ENCODE peak calls at places on chromosomes 5 and 9, in eight cellular contexts. P, Y, A, Z, B, X, D and M are unnamed samples. For H3K27me3, the result is how much of the 10 kb centered on the place peaks cover.

GRCh38 chr5:171251519-171251918 is 57.5 kb upstream of the TLX3 start:
- DNase-seq in P (no peak), Y (no peak), A (no peak), Z (no peak), B (no peak), X (no peak), D (no peak), M (peak)

GRCh38 chr9:77016111-77016525 is 3.3 kb upstream of the FOXB2 start:
- DNase-seq in P (no peak), Y (no peak), A (no peak), Z (peak), B (no peak), X (no peak), D (no peak), M (peak)

GRCh38 chr9:19049872-19050636 is 827 bp downstream of the RRAGA start:
- DNase-seq in P (no peak), Y (peak), A (no peak), Z (peak), B (peak), X (no peak), D (no peak), M (no peak)

GRCh38 chr5:109694451-109694891 is 4.7 kb downstream of the MAN2A1 start:
- DNase-seq in P (no peak), Y (peak), A (no peak), Z (no peak), B (peak), X (no peak), D (no peak), M (no peak)

GRCh38 chr5:116573617-116574431 is 799 bp downstream of the SEMA6A start:
- DNase-seq in P (no peak), Y (no peak), A (no peak), Z (peak), B (peak), X (no peak), D (no peak), M (no peak)

GRCh38 chr9:70470050-70471015 is 55.9 kb upstream of the KLF9 start:
- DNase-seq in P (no peak), Y (no peak), A (no peak), Z (peak), B (peak), X (no peak), D (no peak), M (no peak)

GRCh38 chr9:32348289-32348688 is 36.2 kb upstream of the ACO1 start:
- DNase-seq in P (no peak), Y (peak), A (no peak), Z (no peak), B (no peak), X (no peak), D (no peak), M (no peak)

GRCh38 chr9:69130456-69131441 is 43.3 kb upstream of the TJP2 start:
- DNase-seq in P (no peak), Y (peak), A (no peak), Z (peak), B (peak), X (no peak), D (no peak), M (no peak)

GRCh38 chr5:61620660-61621650 is 288.9 kb downstream of the ZSWIM6 start:
- DNase-seq in P (no peak), Y (no peak), A (no peak), Z (no peak), B (no peak), X (no peak), D (no peak), M (no peak)

GRCh38 chr5:144469106-144469505 is 298.4 kb downstream of the KCTD16 start:
- DNase-seq in P (no peak), Y (peak), A (no peak), Z (no peak), B (peak), X (no peak), D (no peak), M (no peak)

GRCh38 chr9:135076876-135077430 is 10.5 kb upstream of the OLFM1 start:
- DNase-seq in P (no peak), Y (no peak), A (no peak), Z (no peak), B (no peak), X (no peak), D (no peak), M (peak)

GRCh38 chr5:179795863-179796833 is 2.4 kb downstream of the LTC4S start:
- DNase-seq in P (no peak), Y (peak), A (peak), Z (peak), B (peak), X (peak), D (peak), M (peak)

GRCh38 chr9:4010309-4010708 is 289.6 kb downstream of the GLIS3 start:
- DNase-seq in P (no peak), Y (no peak), A (no peak), Z (no peak), B (no peak), X (no peak), D (no peak), M (no peak)

GRCh38 chr9:4011062-4011461 is 288.8 kb downstream of the GLIS3 start:
- DNase-seq in P (no peak), Y (no peak), A (no peak), Z (no peak), B (no peak), X (no peak), D (no peak), M (no peak)

GRCh38 chr9:4012446-4012845 is 287.4 kb downstream of the GLIS3 start:
- DNase-seq in P (no peak), Y (peak), A (no peak), Z (no peak), B (no peak), X (no peak), D (no peak), M (no peak)

GRCh38 chr9:4005896-4006295 is 294.0 kb downstream of the GLIS3 start:
- DNase-seq in P (no peak), Y (no peak), A (no peak), Z (no peak), B (no peak), X (no peak), D (no peak), M (no peak)

GRCh38 chr9:4009006-4009511 is 290.8 kb downstream of the GLIS3 start:
- DNase-seq in P (no peak), Y (peak), A (no peak), Z (no peak), B (peak), X (no peak), D (no peak), M (peak)
- H3K27ac ChIP-seq in P (no peak), Y (no peak), A (no peak), Z (no peak), B (no peak), X (no peak), D (no peak), M (no peak)

GRCh38 chr5:99973779-99974178 is 561.4 kb upstream of the FAM174A start:
- DNase-seq in P (no peak), Y (no peak), A (no peak), Z (no peak), B (no peak), X (no peak), D (no peak), M (no peak)
- H3K27me3 ChIP-seq in P (under half), Y (under half), A (under half), Z (under half), B (under half), X (under half), D (under half), M (under half)

GRCh38 chr5:96297867-96298266 is 135.2 kb downstream of the PCSK1 start:
- DNase-seq in P (peak), Y (peak), A (no peak), Z (no peak), B (peak), X (no peak), D (no peak), M (no peak)

GRCh38 chr5:96300986-96301385 is 132.1 kb downstream of the PCSK1 start:
- DNase-seq in P (no peak), Y (no peak), A (no peak), Z (no peak), B (no peak), X (no peak), D (no peak), M (no peak)

GRCh38 chr5:96297290-96297689 is 135.8 kb downstream of the PCSK1 start:
- DNase-seq in P (peak), Y (peak), A (no peak), Z (peak), B (peak), X (no peak), D (no peak), M (no peak)

GRCh38 chr5:96302174-96302738 is 130.8 kb downstream of the PCSK1 start:
- DNase-seq in P (no peak), Y (no peak), A (no peak), Z (no peak), B (no peak), X (no peak), D (no peak), M (no peak)
- H3K27ac ChIP-seq in P (no peak), Y (no peak), A (no peak), Z (no peak), B (no peak), X (no peak), D (no peak), M (no peak)

GRCh38 chr5:73299665-73300435 is 126.9 kb downstream of the TMEM174 start:
- DNase-seq in P (no peak), Y (no peak), A (no peak), Z (no peak), B (no peak), X (no peak), D (no peak), M (no peak)
- H3K27me3 ChIP-seq in P (under half), Y (half or more), A (half or more), Z (half or more), B (under half), X (half or more), D (half or more), M (half or more)

GRCh38 chr5:68242743-68243142 is 27.2 kb downstream of the PIK3R1 start:
- DNase-seq in P (no peak), Y (peak), A (no peak), Z (no peak), B (no peak), X (no peak), D (no peak), M (no peak)

GRCh38 chr5:68243251-68243650 is 27.7 kb downstream of the PIK3R1 start:
- DNase-seq in P (no peak), Y (no peak), A (no peak), Z (no peak), B (no peak), X (no peak), D (no peak), M (no peak)

GRCh38 chr5:68239485-68239884 is 23.9 kb downstream of the PIK3R1 start:
- DNase-seq in P (no peak), Y (peak), A (peak), Z (no peak), B (peak), X (peak), D (peak), M (no peak)

GRCh38 chr5:68240196-68240595 is 24.6 kb downstream of the PIK3R1 start:
- DNase-seq in P (no peak), Y (no peak), A (no peak), Z (no peak), B (no peak), X (no peak), D (no peak), M (no peak)

GRCh38 chr5:68240771-68241170 is 25.2 kb downstream of the PIK3R1 start:
- DNase-seq in P (no peak), Y (no peak), A (no peak), Z (no peak), B (peak), X (no peak), D (no peak), M (no peak)
- H3K27ac ChIP-seq in P (no peak), Y (no peak), A (peak), Z (no peak), B (peak), X (no peak), D (peak), M (peak)

GRCh38 chr5:151904921-151905320 is 19.7 kb downstream of the GLRA1 start:
- DNase-seq in P (no peak), Y (peak), A (no peak), Z (no peak), B (no peak), X (no peak), D (no peak), M (no peak)
- H3K27me3 ChIP-seq in P (under half), Y (under half), A (under half), Z (under half), B (under half), X (under half), D (under half), M (under half)

GRCh38 chr5:5616247-5616895 is 193.9 kb downstream of the ICE1 start:
- DNase-seq in P (no peak), Y (no peak), A (no peak), Z (peak), B (no peak), X (no peak), D (no peak), M (no peak)

GRCh38 chr5:5613261-5613990 is 190.9 kb downstream of the ICE1 start:
- DNase-seq in P (no peak), Y (no peak), A (no peak), Z (no peak), B (no peak), X (no peak), D (no peak), M (no peak)

GRCh38 chr5:5615569-5615968 is 193.1 kb downstream of the ICE1 start:
- DNase-seq in P (no peak), Y (no peak), A (no peak), Z (no peak), B (no peak), X (no peak), D (no peak), M (no peak)

GRCh38 chr5:5609935-5610334 is 187.5 kb downstream of the ICE1 start:
- DNase-seq in P (no peak), Y (no peak), A (no peak), Z (no peak), B (no peak), X (no peak), D (no peak), M (no peak)

DNA sequence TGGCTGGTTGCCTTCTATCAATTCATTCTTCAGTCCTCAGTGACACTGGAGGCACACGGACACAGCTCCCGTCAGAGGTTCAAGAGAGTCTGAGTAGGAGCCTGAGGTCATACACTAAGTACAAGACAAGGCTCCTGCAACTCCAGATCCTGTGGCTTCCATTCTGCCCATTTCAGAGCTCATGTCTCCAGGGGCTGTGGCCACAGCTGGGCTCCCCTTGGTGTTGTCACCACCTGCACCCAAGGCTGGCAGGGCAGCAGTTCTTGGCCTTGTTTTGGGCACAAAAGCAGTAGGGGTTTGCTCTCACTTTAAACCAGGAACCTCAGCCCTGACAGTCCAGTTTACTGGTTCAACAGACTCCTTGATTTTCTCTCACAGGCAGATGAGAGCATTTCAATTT is 189.6 kb downstream of the ICE1 start:
- DNase-seq in P (no peak), Y (no peak), A (no peak), Z (no peak), B (no peak), X (no peak), D (no peak), M (no peak)
- H3K27ac ChIP-seq in P (no peak), Y (no peak), A (no peak), Z (no peak), B (no peak), X (no peak), D (no peak), M (no peak)